ENCODE peak calls at places on chromosomes 12 and 14, in ten cellular contexts. T is A549, V is fibroblast of lung, J is PC-3, B is endothelial cell of umbilical vein, Y is neural progenitor cell, N is MM.1S, X is IMR-90, Q is GM23338, G is H9. Z is an unnamed sample.

GRCh38 chr12:62250671-62251608 is 9.3 kb upstream of the USP15 start:
- DNase-seq in Q (no peak), J (no peak), N (peak), Y (no peak), G (no peak), T (no peak), V (peak), B (no peak), X (peak), Z (peak)

GRCh38 chr12:119681953-119682352 is 14.0 kb downstream of the PRKAB1 start:
- DNase-seq in N (no peak), B (no peak), J (no peak), Y (no peak), T (no peak), V (no peak), G (no peak), X (no peak), Q (no peak), Z (no peak)

GRCh38 chr12:87266305-87266704 is 762.9 kb downstream of the C12orf50 start:
- DNase-seq in B (no peak), T (no peak), X (no peak), J (peak), V (no peak), G (no peak), Y (peak), N (no peak), Q (peak), Z (no peak)

GRCh38 chr12:118052324-118053070 is 8.5 kb downstream of the WSB2 start:
- DNase-seq in X (peak), V (peak), T (peak), Y (no peak), G (peak), Q (peak), B (peak), J (peak), N (no peak), Z (peak)

GRCh38 chr12:119770146-119770545 is 102.2 kb downstream of the PRKAB1 start:
- DNase-seq in J (no peak), X (peak), G (no peak), Y (no peak), T (no peak), Q (no peak), B (no peak), V (no peak), N (no peak), Z (no peak)

GRCh38 chr14:90664911-90665695 is 151.1 kb downstream of the TTC7B start:
- DNase-seq in Q (no peak), X (peak), T (no peak), N (no peak), B (no peak), V (peak), J (no peak), G (no peak), Y (no peak), Z (no peak)

GRCh38 chr14:88829188-88829587 is 4.7 kb downstream of the TTC8 start:
- DNase-seq in G (no peak), N (no peak), Q (no peak), X (no peak), J (no peak), V (no peak), B (no peak), Y (no peak), T (no peak), Z (no peak)

GRCh38 chr12:112148031-112148513 is 22.7 kb downstream of the TRAFD1 start:
- DNase-seq in G (no peak), J (peak), T (no peak), N (no peak), X (peak), Y (no peak), V (peak), Q (no peak), B (no peak), Z (peak)

GRCh38 chr14:24062216-24062980 is 9.0 kb upstream of the CPNE6 start:
- DNase-seq in G (no peak), T (no peak), J (no peak), V (no peak), B (no peak), N (no peak), X (no peak), Q (no peak), Y (no peak), Z (no peak)

GRCh38 chr12:95678684-95679083 is 111.9 kb downstream of the NTN4 start:
- DNase-seq in N (no peak), Y (no peak), V (no peak), Q (no peak), J (no peak), B (no peak), X (no peak), G (no peak), T (no peak), Z (no peak)

GRCh38 chr12:109387425-109388166 is 39.9 kb downstream of the MYO1H start:
- DNase-seq in J (peak), B (peak), G (peak), Q (peak), T (peak), V (peak), X (peak), N (peak), Y (peak), Z (no peak)

GRCh38 chr12:42571327-42572009 is 18.1 kb downstream of the PRICKLE1 start:
- DNase-seq in X (no peak), B (no peak), Y (no peak), V (no peak), G (no peak), Q (peak), T (no peak), J (no peak), N (peak), Z (no peak)

GRCh38 chr14:73824116-73824515 is 27.5 kb upstream of the PTGR2 start:
- DNase-seq in B (no peak), Y (no peak), V (no peak), T (no peak), J (peak), G (no peak), X (no peak), Q (no peak), N (no peak), Z (no peak)

GRCh38 chr12:52946334-52946733 is 2.6 kb upstream of the KRT18 start:
- DNase-seq in G (no peak), N (no peak), Q (no peak), T (no peak), V (no peak), Y (no peak), B (peak), X (no peak), J (no peak), Z (no peak)

GRCh38 chr14:32072701-32073100 is 4.4 kb upstream of the ARHGAP5 start:
- DNase-seq in B (no peak), N (no peak), X (no peak), G (no peak), T (no peak), J (no peak), V (no peak), Q (no peak), Y (no peak), Z (no peak)

GRCh38 chr14:77707355-77707723 is 484 bp downstream of the ALKBH1 start:
- DNase-seq in X (peak), G (no peak), N (no peak), B (peak), Y (peak), J (peak), Q (peak), V (peak), T (peak), Z (no peak)
- H3K4me2 ChIP-seq in X (peak), G (peak), N (peak), B (peak), Y (peak), J (peak), Q (peak), V (peak), T (peak), Z (peak)

DNA sequence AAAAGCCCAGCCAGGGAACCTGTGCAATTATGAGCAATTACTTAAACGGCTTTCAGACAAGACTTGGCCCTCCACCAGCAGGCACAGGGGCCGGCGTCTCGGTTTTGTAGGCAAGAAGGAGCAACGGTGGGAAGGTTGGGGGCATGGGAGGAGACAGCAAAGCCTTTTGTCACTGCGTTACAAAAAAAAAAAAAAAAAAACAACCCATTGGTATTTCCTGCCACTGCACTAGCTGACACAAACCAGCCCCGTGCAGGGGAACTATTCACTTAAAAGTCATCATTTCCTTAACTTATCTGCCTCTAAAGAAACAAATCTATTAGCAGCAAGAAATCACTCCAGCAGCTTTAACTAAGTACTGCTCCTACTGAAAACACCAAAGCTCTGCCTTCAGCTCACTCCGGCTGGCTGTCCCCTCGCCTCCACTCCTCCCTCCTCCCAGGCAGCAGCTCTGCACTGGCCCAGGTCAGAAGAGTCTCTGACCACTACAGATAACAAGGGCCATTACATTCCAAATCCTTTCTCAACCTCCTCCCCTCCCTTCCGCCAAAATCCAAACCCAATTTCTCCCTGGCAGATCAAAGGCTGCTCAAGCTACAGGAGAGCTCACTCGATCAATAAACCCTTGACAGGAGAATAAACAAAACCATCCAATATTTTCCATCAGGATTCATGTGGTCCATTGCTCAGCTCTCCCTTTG is 105.2 kb upstream of the CDKN3 start:
- DNase-seq in T (no peak), B (peak), G (peak), N (no peak), X (no peak), Q (peak), V (no peak), Y (peak), J (no peak), Z (no peak)
- H3K27ac ChIP-seq in T (no peak), B (no peak), G (no peak), N (no peak), X (no peak), Q (peak), V (no peak), Y (peak), J (no peak), Z (no peak)

GRCh38 chr14:36974985-36975384 is 197.4 kb downstream of the SLC25A21 start:
- DNase-seq in B (no peak), T (no peak), N (no peak), X (no peak), V (no peak), G (no peak), Y (no peak), J (peak), Q (no peak), Z (no peak)

GRCh38 chr14:36979863-36980262 is 192.5 kb downstream of the SLC25A21 start:
- DNase-seq in Q (no peak), T (no peak), V (no peak), J (no peak), G (no peak), N (no peak), X (no peak), B (no peak), Y (no peak), Z (no peak)

GRCh38 chr14:36973806-36974442 is 198.5 kb downstream of the SLC25A21 start:
- DNase-seq in J (peak), X (peak), G (no peak), N (no peak), B (peak), T (no peak), Q (no peak), Y (no peak), V (peak), Z (peak)

GRCh38 chr14:36976571-36977023 is 195.8 kb downstream of the SLC25A21 start:
- DNase-seq in B (no peak), J (peak), T (no peak), V (peak), Q (no peak), G (no peak), Y (no peak), N (no peak), X (peak), Z (no peak)

GRCh38 chr14:36975834-36976233 is 196.6 kb downstream of the SLC25A21 start:
- DNase-seq in B (no peak), X (peak), G (no peak), Q (no peak), T (no peak), V (peak), N (no peak), Y (no peak), J (peak), Z (no peak)
- TF ChIP-seq CTCF in B (no peak), X (no peak), G (no peak), Q (no peak), T (peak), V (no peak), N (no peak), Y (no peak), J (peak), Z (peak)

GRCh38 chr14:33618361-33619095 is 332.3 kb downstream of the EGLN3 start:
- DNase-seq in B (no peak), Q (peak), Y (no peak), T (no peak), J (no peak), N (no peak), V (no peak), G (no peak), X (no peak), Z (no peak)
- H3K4me2 ChIP-seq in B (no peak), Q (no peak), Y (no peak), T (no peak), J (no peak), N (no peak), V (no peak), G (no peak), X (no peak), Z (no peak)

GRCh38 chr14:74985806-74986205 is 16.9 kb upstream of the EIF2B2 start:
- DNase-seq in Y (no peak), V (no peak), X (no peak), B (no peak), Q (no peak), T (no peak), N (no peak), J (no peak), G (no peak), Z (no peak)

GRCh38 chr14:74983343-74983742 is 19.4 kb upstream of the EIF2B2 start:
- DNase-seq in G (no peak), X (no peak), B (peak), Y (no peak), V (no peak), N (no peak), T (no peak), Q (no peak), J (peak), Z (no peak)

GRCh38 chr14:74985028-74985310 is 17.8 kb upstream of the EIF2B2 start:
- DNase-seq in J (no peak), Q (no peak), Y (no peak), N (no peak), B (no peak), T (no peak), G (no peak), X (no peak), V (no peak), Z (no peak)

GRCh38 chr14:74982661-74983060 is 20.1 kb upstream of the EIF2B2 start:
- DNase-seq in G (no peak), T (no peak), J (no peak), V (no peak), N (no peak), B (no peak), Q (no peak), Y (no peak), X (no peak), Z (no peak)

GRCh38 chr14:74984241-74985027 is 18.3 kb upstream of the EIF2B2 start:
- DNase-seq in X (no peak), G (peak), Q (no peak), B (no peak), Y (peak), J (no peak), T (no peak), N (no peak), V (no peak), Z (no peak)
- H3K27ac ChIP-seq in X (no peak), G (no peak), Q (no peak), B (peak), Y (no peak), J (no peak), T (no peak), N (no peak), V (no peak), Z (no peak)

DNA sequence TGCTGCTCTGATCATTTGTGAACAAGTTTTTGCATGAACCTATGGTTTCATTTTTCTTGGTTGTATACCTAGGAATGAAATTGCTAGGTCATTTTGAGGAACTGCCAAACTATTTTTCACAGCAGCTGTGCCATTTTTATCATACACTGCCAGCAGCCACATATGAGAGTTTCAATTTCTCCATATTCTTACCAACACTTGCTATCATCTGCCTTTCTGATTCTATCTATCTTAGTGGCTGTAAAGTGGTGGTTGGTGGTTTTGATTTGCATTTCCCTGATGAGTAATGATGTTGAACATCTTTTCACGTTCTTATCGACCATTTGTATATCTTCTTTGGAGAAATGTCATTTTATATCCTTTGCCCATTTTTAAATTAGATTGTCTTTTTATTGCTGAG is 146.1 kb downstream of the C12orf75 start:
- DNase-seq in G (no peak), V (no peak), J (no peak), N (peak), Y (no peak), X (no peak), B (no peak), Q (no peak), T (no peak), Z (no peak)
- TF ChIP-seq CTCF in G (no peak), V (no peak), J (no peak), N (no peak), Y (no peak), X (no peak), B (no peak), Q (no peak), T (no peak), Z (no peak)

Z was measured in keratinocyte.